ENCODE peak calls at places on chromosomes 4 and X, in four cellular contexts. U is neural progenitor cell, V is body of pancreas, A is aorta. Z is an unnamed sample.

GRCh38 chr4:113675731-113676707 is 85.5 kb downstream of the CAMK2D start:
- DNase-seq in U (no peak), V (no peak), A (no peak), Z (no peak)

GRCh38 chrX:24498975-24499374 is 33.9 kb downstream of the PDK3 start:
- DNase-seq in U (no peak), V (no peak), A (no peak), Z (peak; percentile 49)

GRCh38 chrX:71315917-71316316 is 14.4 kb downstream of the ITGB1BP2 start:
- DNase-seq in U (no peak), V (no peak), A (peak; percentile 39), Z (no peak)

GRCh38 chr4:120066182-120066524 is 495 bp downstream of the MAD2L1 start:
- DNase-seq in U (no peak), V (no peak), A (no peak), Z (no peak)

GRCh38 chr4:56799291-56799823 is 22.1 kb downstream of the SPINK2 start:
- DNase-seq in U (peak; percentile 4), V (no peak), A (no peak), Z (no peak)

GRCh38 chr4:163107754-163108153 is 58.9 kb downstream of the NAF1 start:
- DNase-seq in U (no peak), V (no peak), A (no peak), Z (no peak)

GRCh38 chr4:124810814-124811213 is 98.3 kb upstream of the ANKRD50 start:
- DNase-seq in U (no peak), V (no peak), A (no peak), Z (no peak)

GRCh38 chr4:38141808-38142500 is 181.8 kb downstream of the PTTG2 start:
- DNase-seq in U (no peak), V (no peak), A (no peak), Z (no peak)

GRCh38 chr4:178296669-178297068 is 854.4 kb upstream of the AGA start:
- DNase-seq in U (peak; percentile 20), V (no peak), A (no peak), Z (no peak)

GRCh38 chrX:41588271-41588670 is 100.5 kb upstream of the GPR34 start:
- DNase-seq in U (no peak), V (no peak), A (no peak), Z (no peak)

GRCh38 chrX:50072110-50072509 is 128.7 kb downstream of the AKAP4 start:
- DNase-seq in U (no peak), V (no peak), A (no peak), Z (no peak)

GRCh38 chr4:92307156-92307555 is 3.4 kb downstream of the GRID2 start:
- DNase-seq in U (no peak), V (no peak), A (no peak), Z (no peak)

GRCh38 chr4:10334506-10335028 is 122.7 kb downstream of the ZNF518B start:
- DNase-seq in U (no peak), V (no peak), A (no peak), Z (no peak)

GRCh38 chrX:52574416-52575275 is 57.8 kb upstream of the XAGE1B start:
- DNase-seq in U (peak; percentile 76), V (peak; percentile 46), A (no peak), Z (peak; percentile 35)

GRCh38 chrX:107596651-107597050 is 31.7 kb upstream of the PRPS1 start:
- DNase-seq in U (no peak), V (no peak), A (no peak), Z (no peak)

GRCh38 chr4:24657768-24658617 is 73.6 kb upstream of the DHX15 start:
- DNase-seq in U (peak; percentile 54), V (peak; percentile 63), A (no peak), Z (no peak)

GRCh38 chr4:39823193-39823592 is 125.3 kb downstream of the UBE2K start:
- DNase-seq in U (no peak), V (no peak), A (no peak), Z (no peak)

GRCh38 chrX:135557344-135557743 is 36.9 kb downstream of the INTS6L start:
- DNase-seq in U (no peak), V (no peak), A (no peak), Z (no peak)

GRCh38 chrX:57918750-57919436 is 8.6 kb upstream of the ZXDA start:
- DNase-seq in U (no peak), V (peak; percentile 51), A (no peak), Z (peak; percentile 24)

DNA sequence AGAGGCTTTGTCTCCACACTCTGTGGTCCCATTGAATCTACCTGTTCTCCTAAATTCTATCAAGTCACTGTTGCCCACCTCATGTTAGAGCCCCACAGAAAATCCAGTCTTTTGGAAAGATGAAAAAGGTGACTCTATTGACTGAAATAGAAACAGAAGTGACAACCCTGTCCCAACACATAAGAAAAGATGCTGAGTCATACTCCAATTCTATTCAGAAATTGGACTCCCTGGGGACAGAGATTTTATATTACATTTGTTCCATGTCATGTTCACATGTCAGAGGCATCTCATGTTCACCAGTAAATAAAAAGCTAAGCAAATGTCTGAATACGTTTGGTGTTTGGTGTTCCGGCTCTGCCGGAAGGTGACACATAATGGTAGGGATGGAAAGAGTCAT is 2.9 kb upstream of the GRPR start:
- DNase-seq in U (no peak), V (no peak), A (no peak), Z (no peak)
- H3K27ac ChIP-seq in U (no peak overlapping the region), V (no peak overlapping the region), A (no peak overlapping the region), Z (no peak overlapping the region)

DNA sequence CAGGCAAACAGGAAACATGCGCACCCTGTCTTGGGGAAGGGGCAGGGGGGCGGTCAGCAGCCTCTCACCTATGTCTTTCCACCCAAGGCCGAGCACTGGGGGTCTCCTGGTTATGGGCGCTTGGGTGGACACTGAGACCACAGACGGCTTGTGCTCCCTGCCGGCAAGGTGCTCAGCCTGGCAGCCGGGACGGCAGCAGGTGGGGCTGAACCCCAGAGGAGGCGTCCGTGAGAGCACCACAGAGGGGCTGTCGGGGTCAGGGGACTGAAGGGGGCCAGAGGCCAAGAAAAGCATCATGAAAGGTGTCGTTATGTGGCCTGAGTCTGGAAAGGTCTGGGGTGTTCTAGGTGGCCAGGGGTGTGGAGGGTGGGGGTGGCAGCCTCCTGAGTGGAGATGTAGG is 19.6 kb downstream of the DOK7 start:
- DNase-seq in U (no peak), V (no peak), A (no peak), Z (no peak)
- H3K27me3 ChIP-seq in U (peaks cover 59% of the 10 kb centered on the region), V (no peaks in the 10 kb centered on the region), A (no peaks in the 10 kb centered on the region), Z (no peaks in the 10 kb centered on the region)

GRCh38 chr4:7807351-7807921 is 132.2 kb downstream of the AFAP1 start:
- DNase-seq in U (no peak), V (no peak), A (no peak), Z (no peak)
- H3K27ac ChIP-seq in U (no peak overlapping the region), V (peak overlapping the region; percentile 79), A (no peak overlapping the region), Z (no peak overlapping the region)

GRCh38 chr4:147037089-147037488 is 91.4 kb upstream of the TTC29 start:
- DNase-seq in U (no peak), V (no peak), A (no peak), Z (no peak)
- H3K27me3 ChIP-seq in U (no peaks in the 10 kb centered on the region), V (no peaks in the 10 kb centered on the region), A (no peaks in the 10 kb centered on the region), Z (peaks cover 4% of the 10 kb centered on the region)

DNA sequence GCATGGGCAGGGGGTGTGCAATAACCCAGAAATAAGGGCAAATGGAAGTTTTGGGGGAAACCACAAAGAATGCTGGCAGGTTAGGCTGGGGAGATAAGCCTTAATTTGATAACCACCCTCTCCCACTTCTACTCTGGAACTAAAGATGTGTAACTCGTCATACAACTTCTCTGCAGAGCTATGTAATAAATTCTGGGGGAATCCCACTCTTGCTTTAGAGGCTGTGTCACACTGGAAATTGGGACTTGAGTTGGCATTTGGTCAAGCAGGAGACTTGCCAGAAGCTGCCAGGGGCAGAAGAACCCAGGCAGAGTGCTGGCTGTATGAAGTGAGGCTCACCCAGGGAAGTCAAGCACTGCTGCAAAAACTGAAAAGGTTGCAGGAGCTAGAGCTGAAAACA is 170.8 kb upstream of the CPEB2 start:
- DNase-seq in U (no peak), V (peak; percentile 46), A (no peak), Z (no peak)
- H3K27ac ChIP-seq in U (no peak overlapping the region), V (no peak overlapping the region), A (no peak overlapping the region), Z (no peak overlapping the region)

DNA sequence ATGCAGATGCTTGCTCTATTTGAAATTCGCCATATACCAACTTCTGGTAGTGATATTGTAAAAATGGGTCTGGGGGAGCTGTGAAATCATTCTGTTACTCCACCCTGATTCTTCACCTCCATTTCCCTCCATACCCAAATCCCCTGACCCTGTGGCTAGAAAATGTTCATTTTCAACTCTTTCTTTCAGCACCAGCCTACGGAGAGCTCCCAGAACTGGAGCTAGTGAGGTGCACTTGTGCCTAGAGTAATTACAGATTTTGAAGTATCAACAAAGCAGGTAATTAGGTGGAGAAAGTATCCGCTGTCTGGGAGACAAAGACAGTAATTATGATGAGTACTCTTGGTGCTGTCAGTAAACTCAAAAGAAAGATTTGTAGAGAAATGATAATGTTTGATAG is 8.1 kb downstream of the ARHGAP36 start:
- DNase-seq in U (no peak), V (no peak), A (no peak), Z (no peak)
- H3K27me3 ChIP-seq in U (peaks cover 54% of the 10 kb centered on the region), V (no peaks in the 10 kb centered on the region), A (no peaks in the 10 kb centered on the region), Z (no peaks in the 10 kb centered on the region)

GRCh38 chrX:33194876-33195433 is 16.4 kb downstream of the DMD start:
- DNase-seq in U (peak; percentile 38), V (no peak), A (no peak), Z (no peak)

GRCh38 chrX:33194289-33194688 is 17.1 kb downstream of the DMD start:
- DNase-seq in U (no peak), V (no peak), A (no peak), Z (no peak)

GRCh38 chrX:33195698-33196097 is 15.7 kb downstream of the DMD start:
- DNase-seq in U (no peak), V (no peak), A (no peak), Z (no peak)

DNA sequence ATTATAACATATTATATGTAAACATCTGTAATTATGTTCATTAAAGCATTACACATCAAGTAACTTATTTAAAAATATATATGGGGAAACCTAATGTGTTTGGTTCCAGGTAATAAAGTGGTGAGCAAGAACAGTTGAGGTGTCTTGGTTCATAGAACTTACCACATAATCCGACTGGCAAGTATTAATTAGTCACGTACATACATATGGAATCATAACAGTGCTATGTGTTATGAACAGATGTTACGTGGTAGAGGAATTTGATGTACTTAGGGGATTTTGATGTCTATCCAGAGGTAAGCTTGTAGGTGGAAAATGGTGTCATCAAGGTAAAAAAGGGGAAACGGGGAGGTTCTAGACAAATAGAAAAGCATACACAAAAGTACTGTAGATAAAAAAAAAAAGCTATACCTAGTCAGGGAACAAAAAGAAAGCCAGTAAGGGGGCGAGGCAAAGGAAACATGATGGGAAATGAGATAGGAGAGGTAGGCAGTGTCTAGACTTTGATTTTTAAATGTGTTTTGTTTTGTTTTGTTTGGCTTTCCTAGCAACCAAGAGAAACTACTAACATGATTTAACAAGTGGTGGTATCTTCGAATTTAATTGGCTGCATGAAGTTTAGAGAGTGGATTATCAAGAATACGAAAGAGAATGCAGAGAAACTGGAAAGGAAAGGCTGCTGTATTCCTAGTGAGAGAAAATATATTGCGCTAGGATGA is 12.6 kb downstream of the DMD start:
- DNase-seq in U (no peak), V (no peak), A (no peak), Z (no peak)
- H3K27ac ChIP-seq in U (no peak overlapping the region), V (no peak overlapping the region), A (no peak overlapping the region), Z (no peak overlapping the region)

GRCh38 chr4:795726-796119 is 30.2 kb downstream of the CPLX1 start:
- DNase-seq in U (no peak), V (no peak), A (peak; percentile 51), Z (no peak)
- H3K27me3 ChIP-seq in U (peaks cover 85% of the 10 kb centered on the region), V (no peaks in the 10 kb centered on the region), A (no peaks in the 10 kb centered on the region), Z (peaks cover 14% of the 10 kb centered on the region)

DNA sequence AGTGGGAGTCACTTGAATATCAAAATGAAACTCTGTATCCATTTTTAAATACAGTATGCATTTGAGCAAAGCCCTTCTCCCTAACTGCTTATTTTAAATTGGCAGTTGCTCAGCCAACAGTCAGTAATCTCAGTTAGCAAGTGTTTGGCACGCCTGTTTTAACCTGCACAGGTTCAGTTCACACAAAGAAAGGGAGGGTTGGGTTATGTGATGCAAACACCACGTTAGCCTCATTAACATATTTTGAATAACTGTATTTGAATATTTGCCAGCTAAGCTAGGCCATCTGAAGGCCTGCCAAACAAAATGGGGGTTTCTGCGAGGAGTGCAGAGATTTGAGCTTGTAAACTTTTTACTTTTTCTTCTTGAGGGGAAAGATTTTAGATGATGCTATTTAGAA is 19.8 kb downstream of the GAB1 start:
- DNase-seq in U (no peak), V (no peak), A (no peak), Z (no peak)
- H3K27ac ChIP-seq in U (no peak overlapping the region), V (peak overlapping the region; percentile 51), A (no peak overlapping the region), Z (no peak overlapping the region)